ENCODE peak calls at places on chromosomes 7 and 10, in six cellular contexts. D, L, F, B, Z and H are unnamed samples.

GRCh38 chr7:604038-604883 is 84.6 kb upstream of the PDGFA start:
- DNase-seq in L (peak), B (no peak), D (no peak), Z (no peak), F (peak), H (no peak)

GRCh38 chr10:132401396-132402168 is 4.6 kb downstream of the PWWP2B start:
- DNase-seq in F (no peak), L (no peak), Z (no peak), B (no peak), D (no peak), H (no peak)

GRCh38 chr7:149196151-149196704 is 882 bp downstream of the ZNF282 start:
- DNase-seq in L (no peak), D (peak), Z (peak), B (no peak), F (no peak), H (no peak)

GRCh38 chr10:4848341-4849041 is 22.5 kb downstream of the AKR1E2 start:
- DNase-seq in L (no peak), F (no peak), Z (no peak), B (no peak), D (no peak), H (no peak)

GRCh38 chr10:29839826-29840515 is 205.2 kb upstream of the SVIL start:
- DNase-seq in B (peak), L (no peak), D (peak), F (no peak), Z (no peak), H (no peak)

GRCh38 chr10:126588024-126588423 is 82.5 kb downstream of the C10orf90 start:
- DNase-seq in F (no peak), L (no peak), B (no peak), D (no peak), Z (no peak), H (no peak)

GRCh38 chr7:131517218-131517923 is 39.1 kb downstream of the PODXL start:
- DNase-seq in B (no peak), Z (no peak), F (no peak), L (no peak), D (no peak), H (no peak)

GRCh38 chr7:55540226-55540858 is 32.0 kb downstream of the VOPP1 start:
- DNase-seq in F (no peak), Z (no peak), L (no peak), B (no peak), D (no peak), H (no peak)

GRCh38 chr10:11678074-11678793 is 63.9 kb upstream of the ECHDC3 start:
- DNase-seq in Z (no peak), D (no peak), L (peak), F (peak), B (no peak), H (peak)

GRCh38 chr10:11679946-11680345 is 62.2 kb upstream of the ECHDC3 start:
- DNase-seq in B (no peak), D (no peak), F (no peak), L (no peak), Z (no peak), H (no peak)

GRCh38 chr10:11682267-11682683 is 59.9 kb upstream of the ECHDC3 start:
- DNase-seq in L (no peak), F (no peak), D (no peak), Z (no peak), B (no peak), H (no peak)

GRCh38 chr10:11682896-11683295 is 59.3 kb upstream of the ECHDC3 start:
- DNase-seq in F (no peak), D (no peak), Z (no peak), L (no peak), B (no peak), H (no peak)

GRCh38 chr10:11680496-11680895 is 61.7 kb upstream of the ECHDC3 start:
- DNase-seq in F (no peak), L (no peak), B (no peak), Z (no peak), D (no peak), H (no peak)
- TF ChIP-seq CTCF in F (no peak), L (no peak), B (no peak), Z (no peak), D (no peak), H (no peak)

GRCh38 chr10:43888551-43888950 is 239.9 kb upstream of the ZNF32 start:
- DNase-seq in D (no peak), Z (no peak), F (no peak), L (peak), B (no peak), H (peak)

GRCh38 chr10:43884516-43885105 is 235.9 kb upstream of the ZNF32 start:
- DNase-seq in F (no peak), D (no peak), L (no peak), Z (no peak), B (no peak), H (no peak)

GRCh38 chr10:43881657-43882056 is 233.0 kb upstream of the ZNF32 start:
- DNase-seq in D (no peak), B (no peak), Z (no peak), L (no peak), F (no peak), H (no peak)

GRCh38 chr10:43885252-43885651 is 236.6 kb upstream of the ZNF32 start:
- DNase-seq in B (no peak), F (no peak), D (no peak), L (no peak), Z (no peak), H (no peak)

DNA sequence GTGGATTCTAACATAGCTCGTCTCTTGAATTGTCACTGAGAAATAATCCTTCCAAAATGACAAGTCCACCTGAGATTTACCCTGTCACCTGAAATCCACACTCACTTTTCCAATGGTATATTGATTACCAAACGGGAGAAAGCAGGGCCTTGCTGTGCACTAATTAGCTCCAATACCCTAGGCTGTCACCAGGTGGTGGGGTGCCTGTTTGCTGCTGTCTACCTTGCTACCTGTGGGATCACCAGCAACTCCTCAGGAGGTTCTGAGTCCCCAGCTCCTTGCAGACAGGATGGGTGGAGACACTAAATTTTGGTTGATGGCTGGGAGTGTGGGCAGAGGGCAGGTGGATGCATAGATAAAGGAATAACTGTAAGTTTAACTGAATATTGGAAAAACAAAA is 237.2 kb upstream of the ZNF32 start:
- DNase-seq in L (no peak), F (no peak), B (no peak), D (peak), Z (no peak), H (no peak)
- TF ChIP-seq CTCF in L (no peak), F (peak), B (no peak), D (peak), Z (no peak), H (no peak)

GRCh38 chr7:151761256-151761655 is 115.7 kb downstream of the PRKAG2 start:
- DNase-seq in D (no peak), B (no peak), F (no peak), Z (no peak), L (no peak), H (no peak)

GRCh38 chr7:151757274-151757673 is 119.6 kb downstream of the PRKAG2 start:
- DNase-seq in Z (no peak), L (peak), F (no peak), D (no peak), B (no peak), H (no peak)

GRCh38 chr7:151761957-151762356 is 115.0 kb downstream of the PRKAG2 start:
- DNase-seq in D (no peak), F (no peak), Z (no peak), L (no peak), B (no peak), H (no peak)

GRCh38 chr7:151758994-151759540 is 117.8 kb downstream of the PRKAG2 start:
- DNase-seq in F (no peak), B (no peak), Z (no peak), D (no peak), L (no peak), H (no peak)

GRCh38 chr7:151759591-151760042 is 117.3 kb downstream of the PRKAG2 start:
- DNase-seq in L (peak), D (peak), Z (peak), B (peak), F (no peak), H (no peak)
- TF ChIP-seq CTCF in L (peak), D (peak), Z (peak), B (peak), F (peak), H (peak)

DNA sequence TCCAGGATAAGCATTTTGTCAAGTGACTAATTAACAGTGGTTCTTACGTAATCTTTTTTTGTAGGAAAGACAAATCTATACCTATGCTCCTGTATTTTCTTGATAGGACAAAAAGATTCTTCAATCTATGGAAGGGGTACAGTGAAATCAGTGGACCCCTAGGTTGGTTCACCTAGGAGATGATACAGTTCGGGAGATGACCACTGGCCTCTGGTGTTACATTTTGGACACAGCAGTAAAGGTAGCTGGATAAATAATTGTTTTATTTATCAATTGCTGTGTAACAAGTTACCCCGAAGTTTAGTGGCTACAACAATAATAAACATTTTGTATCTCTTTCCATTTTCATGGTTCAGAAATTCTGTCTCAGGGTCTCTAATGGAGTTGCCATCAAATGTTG is 288.2 kb upstream of the MAGI2 start:
- DNase-seq in L (peak), B (no peak), F (no peak), Z (no peak), D (peak), H (no peak)
- TF ChIP-seq CTCF in L (peak), B (peak), F (no peak), Z (peak), D (peak), H (peak)

GRCh38 chr7:125670926-125671572 is 741.4 kb upstream of the POT1 start:
- DNase-seq in L (peak), Z (peak), F (no peak), D (peak), B (peak), H (no peak)
- TF ChIP-seq CTCF in L (peak), Z (peak), F (peak), D (peak), B (peak), H (no peak)

GRCh38 chr10:98916751-98917150 is 318.9 kb downstream of the HPSE2 start:
- DNase-seq in F (no peak), L (no peak), B (no peak), Z (no peak), D (peak), H (no peak)
- TF ChIP-seq CTCF in F (no peak), L (peak), B (peak), Z (no peak), D (no peak), H (no peak)